ENCODE peak calls at places on chromosomes 6 and 20, in eight cellular contexts. S is adrenal gland; Y is heart left ventricle; C is small intestine; L is naive thymus-derived CD4-positive, alpha-beta T cell; F is spleen; R is OCI-LY7; B is ascending aorta. D is an unnamed sample. For H3K4me1, the result is how much of the 10 kb centered on the place peaks cover.

GRCh38 chr20:11429168-11429567 is 488.5 kb upstream of the BTBD3 start:
- DNase-seq in S (no peak), Y (no peak), C (no peak), L (no peak), F (no peak), R (no peak), B (no peak), D (no peak)

GRCh38 chr20:52190437-52191131 is 995 bp downstream of the ZFP64 start:
- DNase-seq in S (peak), Y (no peak), C (peak), L (no peak), F (no peak), R (peak), B (no peak), D (peak)

GRCh38 chr6:165031491-165031890 is 277.9 kb downstream of the C6orf118 start:
- DNase-seq in S (no peak), Y (no peak), C (no peak), L (no peak), F (no peak), R (no peak), B (no peak), D (no peak)

GRCh38 chr6:83867527-83868161 is 8.2 kb downstream of the CYB5R4 start:
- DNase-seq in S (peak), Y (peak), C (no peak), L (no peak), F (peak), R (peak), B (peak), D (no peak)

GRCh38 chr6:87722831-87723726 is 21.0 kb upstream of the AKIRIN2 start:
- DNase-seq in S (peak), Y (peak), C (peak), L (no peak), F (peak), R (peak), B (peak), D (peak)

GRCh38 chr6:39251406-39251805 is 22.1 kb upstream of the KCNK5 start:
- DNase-seq in S (no peak), Y (no peak), C (peak), L (no peak), F (peak), R (no peak), B (no peak), D (no peak)

GRCh38 chr6:15393605-15394004 is 147.7 kb downstream of the JARID2 start:
- DNase-seq in S (no peak), Y (no peak), C (no peak), L (no peak), F (no peak), R (no peak), B (no peak), D (no peak)

GRCh38 chr6:654136-654535 is 2.8 kb downstream of the HUS1B start:
- DNase-seq in S (no peak), Y (no peak), C (no peak), L (no peak), F (no peak), R (no peak), B (no peak), D (no peak)

DNA sequence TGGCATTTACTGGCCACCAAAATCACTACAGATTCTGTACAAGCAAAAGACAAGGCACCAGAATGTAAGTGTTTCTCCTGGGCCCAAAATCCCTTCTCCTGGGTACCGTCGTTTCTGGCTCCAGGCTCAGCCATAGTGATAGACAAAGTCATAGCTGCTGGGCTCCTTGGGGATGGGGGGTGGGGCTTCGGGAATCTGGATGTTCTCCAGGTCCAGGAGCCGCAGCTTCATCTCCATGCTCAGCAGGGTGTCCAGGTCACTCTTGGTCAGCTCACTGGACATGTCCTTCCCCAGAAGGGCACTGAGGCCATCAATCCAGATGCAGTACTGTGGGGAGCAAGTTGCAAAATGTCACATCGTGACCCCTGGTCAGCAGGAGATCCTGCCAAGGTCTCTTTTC is 39.2 kb downstream of the ELMO2 start:
- DNase-seq in S (no peak), Y (no peak), C (no peak), L (no peak), F (no peak), R (no peak), B (no peak), D (no peak)
- H3K4me1 ChIP-seq in S (under half), Y (under half), C (under half), L (under half), F (under half), R (under half), B (under half), D (under half)

GRCh38 chr20:60060006-60060557 is 101.9 kb downstream of the CDH26 start:
- DNase-seq in S (no peak), Y (no peak), C (no peak), L (no peak), F (no peak), R (no peak), B (no peak), D (no peak)

GRCh38 chr20:60060593-60060992 is 102.4 kb downstream of the CDH26 start:
- DNase-seq in S (no peak), Y (peak), C (no peak), L (no peak), F (no peak), R (no peak), B (no peak), D (no peak)

GRCh38 chr20:60057123-60057865 is 99.1 kb downstream of the CDH26 start:
- DNase-seq in S (peak), Y (peak), C (peak), L (peak), F (peak), R (peak), B (no peak), D (peak)

GRCh38 chr20:60057866-60058807 is 99.9 kb downstream of the CDH26 start:
- DNase-seq in S (peak), Y (peak), C (no peak), L (no peak), F (peak), R (peak), B (no peak), D (peak)

GRCh38 chr20:60058869-60059268 is 100.6 kb downstream of the CDH26 start:
- DNase-seq in S (no peak), Y (no peak), C (no peak), L (no peak), F (no peak), R (no peak), B (no peak), D (no peak)
- H3K4me1 ChIP-seq in S (under half), Y (under half), C (under half), L (half or more), F (under half), R (under half), B (under half), D (under half)

DNA sequence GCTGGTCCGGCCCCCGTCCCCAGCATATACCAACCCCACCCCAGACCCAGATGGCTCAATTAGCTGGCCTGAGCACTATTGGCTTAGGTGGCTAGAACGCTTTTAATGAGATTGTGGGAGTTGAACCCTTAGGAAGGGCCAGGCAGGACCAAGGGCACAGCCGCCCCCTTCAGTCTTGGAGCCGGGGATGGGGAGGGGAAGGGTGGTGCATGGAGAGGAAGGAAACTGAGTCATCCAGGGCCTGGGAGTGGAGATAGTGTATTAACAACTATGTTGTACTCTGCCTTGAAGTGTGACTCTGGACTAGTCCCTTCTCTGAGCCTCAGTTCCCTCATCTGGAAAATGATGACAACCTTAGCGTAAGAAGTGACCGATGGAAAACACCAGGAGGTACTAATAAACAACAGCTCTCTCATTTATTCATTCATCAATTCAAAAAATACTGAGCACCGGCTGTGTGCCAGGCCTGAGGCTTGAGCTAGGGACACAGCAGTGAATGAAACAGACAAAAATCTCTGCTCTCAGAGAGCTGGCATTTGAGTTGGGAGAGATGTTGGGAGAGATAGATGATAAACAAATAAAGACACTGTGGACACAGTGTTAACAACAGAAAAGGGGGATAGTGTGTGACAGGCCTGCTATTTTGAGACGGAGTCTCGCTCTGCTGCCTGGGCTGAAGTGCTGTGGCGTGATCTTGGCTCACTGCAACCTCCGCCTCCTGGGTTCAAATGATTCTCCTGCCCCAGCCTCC is 11.5 kb downstream of the PEDS1 start:
- DNase-seq in S (no peak), Y (peak), C (no peak), L (no peak), F (no peak), R (no peak), B (no peak), D (no peak)
- H3K4me1 ChIP-seq in S (half or more), Y (under half), C (under half), L (under half), F (half or more), R (under half), B (under half), D (half or more)

DNA sequence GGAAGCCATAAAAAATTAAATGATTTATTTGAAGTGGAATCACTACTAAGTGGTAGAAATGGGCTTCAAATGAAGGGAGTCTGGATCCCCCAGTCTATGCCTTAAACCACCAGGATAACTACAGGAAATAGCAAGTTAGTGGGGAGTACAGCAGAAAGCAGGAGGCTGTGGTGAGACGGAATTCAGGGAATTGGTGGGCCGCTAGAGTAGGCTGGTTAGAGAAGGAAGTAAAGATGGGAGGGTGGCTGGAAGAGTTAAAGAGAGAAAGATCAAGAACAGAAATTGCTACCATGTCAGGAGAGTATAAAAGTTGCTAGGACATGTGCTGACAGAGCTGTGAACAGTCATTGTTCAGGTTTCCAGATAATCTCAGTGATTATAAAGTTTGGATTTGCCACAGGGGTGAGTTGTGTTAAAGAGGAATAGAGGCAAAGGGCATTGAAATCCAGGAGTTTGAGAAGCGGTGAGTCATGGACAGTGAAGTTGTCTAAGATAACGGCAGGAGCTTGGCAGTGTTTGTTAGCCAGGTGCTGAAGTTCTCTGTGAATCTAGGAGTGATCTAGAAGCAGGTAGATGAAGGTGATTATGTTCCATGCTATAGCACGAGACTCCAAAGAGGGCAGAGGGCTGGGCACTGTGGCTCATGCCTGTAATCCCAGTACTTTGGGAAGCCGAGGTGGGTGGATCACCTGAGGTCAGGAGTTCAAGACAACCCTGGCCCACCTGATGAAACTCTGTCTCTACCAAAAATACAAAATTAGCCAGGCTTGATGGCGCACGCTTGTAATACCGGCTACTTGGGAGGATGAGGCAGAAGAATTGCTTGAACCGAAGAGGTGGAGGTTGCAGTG is 13.7 kb upstream of the HINT3 start:
- DNase-seq in S (no peak), Y (no peak), C (peak), L (no peak), F (no peak), R (no peak), B (no peak), D (no peak)
- H3K4me1 ChIP-seq in S (half or more), Y (under half), C (under half), L (under half), F (under half), R (under half), B (under half), D (under half)

GRCh38 chr6:85406641-85407075 is 43.2 kb upstream of the NT5E start:
- DNase-seq in S (no peak), Y (no peak), C (no peak), L (no peak), F (no peak), R (no peak), B (no peak), D (no peak)

GRCh38 chr6:85405853-85406198 is 44.1 kb upstream of the NT5E start:
- DNase-seq in S (no peak), Y (no peak), C (no peak), L (no peak), F (no peak), R (no peak), B (no peak), D (no peak)

GRCh38 chr6:85403331-85404015 is 46.4 kb upstream of the NT5E start:
- DNase-seq in S (no peak), Y (no peak), C (no peak), L (no peak), F (no peak), R (no peak), B (no peak), D (no peak)

GRCh38 chr6:85404497-85405174 is 45.2 kb upstream of the NT5E start:
- DNase-seq in S (peak), Y (no peak), C (peak), L (no peak), F (no peak), R (no peak), B (no peak), D (no peak)

DNA sequence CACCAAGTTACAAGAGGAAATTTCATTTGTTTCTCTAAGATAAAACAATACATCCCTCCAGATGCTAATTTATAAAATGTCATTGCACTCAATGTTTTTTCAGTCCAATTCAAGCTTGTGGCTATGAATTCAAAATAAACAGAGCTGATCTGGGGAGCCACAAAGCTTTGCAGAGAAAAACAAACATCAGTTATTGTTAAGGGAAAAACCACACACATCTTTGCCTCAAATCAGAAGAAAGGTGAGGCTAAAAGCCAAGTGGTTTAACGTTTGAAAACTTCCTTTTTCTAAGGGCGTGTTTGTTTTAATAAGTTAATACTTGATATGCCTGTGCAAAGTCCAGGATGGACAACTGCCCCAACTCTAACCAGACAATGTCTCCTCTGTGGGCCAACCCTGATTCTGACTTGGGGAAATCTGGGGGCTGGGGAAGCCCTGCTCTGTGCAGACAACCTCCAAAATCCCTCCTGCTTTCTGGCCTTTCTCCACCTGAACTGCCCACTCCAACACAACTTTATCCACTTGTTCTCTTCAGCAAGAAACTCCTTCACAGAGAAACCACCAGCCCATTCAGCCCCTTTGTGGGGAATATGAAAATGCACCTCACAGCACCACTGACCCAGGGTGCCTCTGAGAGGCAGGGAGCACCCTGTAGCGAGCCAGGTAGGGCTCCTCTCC is 44.6 kb upstream of the NT5E start:
- DNase-seq in S (no peak), Y (no peak), C (peak), L (no peak), F (no peak), R (no peak), B (no peak), D (no peak)
- H3K4me1 ChIP-seq in S (under half), Y (under half), C (under half), L (under half), F (under half), R (under half), B (under half), D (under half)

GRCh38 chr20:13259921-13260320 is 38.8 kb downstream of the ISM1 start:
- DNase-seq in S (no peak), Y (no peak), C (no peak), L (no peak), F (no peak), R (no peak), B (no peak), D (no peak)

GRCh38 chr20:13262701-13263335 is 41.7 kb downstream of the ISM1 start:
- DNase-seq in S (no peak), Y (no peak), C (no peak), L (no peak), F (no peak), R (no peak), B (no peak), D (no peak)

GRCh38 chr20:13261460-13262301 is 40.6 kb downstream of the ISM1 start:
- DNase-seq in S (peak), Y (no peak), C (peak), L (peak), F (no peak), R (peak), B (no peak), D (peak)

GRCh38 chr20:13262302-13262650 is 41.2 kb downstream of the ISM1 start:
- DNase-seq in S (no peak), Y (no peak), C (no peak), L (no peak), F (no peak), R (no peak), B (no peak), D (no peak)

GRCh38 chr20:13260620-13261279 is 39.7 kb downstream of the ISM1 start:
- DNase-seq in S (no peak), Y (no peak), C (no peak), L (no peak), F (no peak), R (no peak), B (no peak), D (no peak)
- H3K4me1 ChIP-seq in S (under half), Y (under half), C (under half), L (under half), F (under half), R (under half), B (under half), D (under half)

GRCh38 chr20:15889924-15890256 is 683.4 kb downstream of the KIF16B start:
- DNase-seq in S (no peak), Y (no peak), C (no peak), L (no peak), F (no peak), R (no peak), B (no peak), D (no peak)

GRCh38 chr20:15895126-15895525 is 678.1 kb downstream of the KIF16B start:
- DNase-seq in S (no peak), Y (no peak), C (no peak), L (no peak), F (no peak), R (no peak), B (no peak), D (no peak)

GRCh38 chr20:15887387-15887786 is 685.9 kb downstream of the KIF16B start:
- DNase-seq in S (no peak), Y (no peak), C (no peak), L (no peak), F (no peak), R (no peak), B (no peak), D (no peak)

GRCh38 chr20:15889073-15889923 is 684.0 kb downstream of the KIF16B start:
- DNase-seq in S (no peak), Y (no peak), C (no peak), L (no peak), F (no peak), R (no peak), B (no peak), D (no peak)

DNA sequence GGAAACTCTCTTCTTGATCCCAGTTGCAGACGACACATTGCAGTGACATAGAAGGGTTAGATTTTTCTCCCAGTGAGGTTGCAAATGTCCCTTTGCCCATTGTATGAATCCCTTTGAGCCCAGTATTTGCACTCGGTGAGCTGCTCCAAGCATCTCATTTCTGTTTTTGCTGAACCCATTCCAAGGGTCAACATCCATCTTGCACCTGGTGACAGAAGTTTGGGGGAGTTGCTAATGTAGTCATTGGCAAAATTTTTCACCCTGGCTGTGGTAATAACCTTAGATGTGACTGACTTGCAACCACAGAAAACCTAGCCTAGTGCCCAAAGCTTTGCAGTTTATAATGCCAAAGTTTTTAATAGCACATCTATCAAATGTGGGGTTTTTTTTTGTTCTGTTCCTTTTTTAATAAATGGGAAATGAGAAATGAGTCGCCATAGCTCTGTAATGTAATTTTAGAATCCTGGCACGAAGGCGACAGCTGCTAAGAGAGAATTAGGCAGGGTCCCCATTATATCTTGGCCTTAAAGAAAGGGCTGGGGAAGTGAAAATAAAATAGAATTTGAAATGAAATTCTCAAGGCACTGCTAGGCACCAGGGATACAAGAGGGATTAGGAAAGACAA is 682.8 kb downstream of the KIF16B start:
- DNase-seq in S (no peak), Y (no peak), C (no peak), L (no peak), F (no peak), R (no peak), B (no peak), D (no peak)
- H3K4me1 ChIP-seq in S (under half), Y (under half), C (under half), L (under half), F (under half), R (under half), B (under half), D (under half)

GRCh38 chr6:5937936-5938706 is 68.6 kb downstream of the NRN1 start:
- DNase-seq in S (no peak), Y (no peak), C (no peak), L (no peak), F (no peak), R (no peak), B (no peak), D (no peak)
- H3K4me1 ChIP-seq in S (under half), Y (under half), C (under half), L (under half), F (under half), R (under half), B (under half), D (under half)

GRCh38 chr20:49814057-49814675 is 1.5 kb downstream of the SLC9A8 start:
- DNase-seq in S (no peak), Y (no peak), C (no peak), L (no peak), F (no peak), R (no peak), B (no peak), D (no peak)
- H3K4me1 ChIP-seq in S (under half), Y (under half), C (under half), L (under half), F (under half), R (under half), B (under half), D (under half)